ENCODE peak calls at places on chromosomes 2 and 18, in seven cellular contexts. X is left ventricle myocardium inferior, C is right lobe of liver, N is left lung, D is heart right ventricle, Z is colonic mucosa, W is ascending aorta. O is an unnamed sample.

GRCh38 chr18:25284861-25285574 is 66.9 kb downstream of the ZNF521 start:
- DNase-seq in X (no peak), D (no peak), Z (no peak), W (no peak), N (no peak), C (no peak), O (no peak)

GRCh38 chr2:65071499-65072180 is 15.4 kb downstream of the CEP68 start:
- DNase-seq in N (no peak), Z (no peak), W (no peak), C (no peak), D (peak; percentile 44), X (no peak), O (no peak)

GRCh38 chr2:76759634-76760366 is 762.4 kb downstream of the LRRTM4 start:
- DNase-seq in D (no peak), C (no peak), X (no peak), N (no peak), W (no peak), Z (no peak), O (no peak)

GRCh38 chr2:23452853-23453420 is 68.0 kb downstream of the KLHL29 start:
- DNase-seq in W (no peak), N (no peak), D (no peak), X (no peak), Z (no peak), C (no peak), O (no peak)

GRCh38 chr18:57269756-57270534 is 82.4 kb upstream of the ST8SIA3 start:
- DNase-seq in X (no peak), Z (no peak), W (no peak), N (no peak), D (no peak), C (no peak), O (no peak)

GRCh38 chr2:146837857-146838256 is 1007.0 kb upstream of the ACVR2A start:
- DNase-seq in N (no peak), X (no peak), Z (no peak), W (no peak), D (no peak), C (no peak), O (no peak)

GRCh38 chr2:182181381-182181780 is 195.7 kb downstream of the PPP1R1C start:
- DNase-seq in Z (no peak), X (no peak), D (no peak), C (no peak), N (no peak), W (no peak), O (no peak)

GRCh38 chr2:158153270-158154015 is 51.8 kb downstream of the UPP2 start:
- DNase-seq in D (no peak), N (no peak), W (no peak), Z (no peak), X (no peak), C (no peak), O (no peak)

GRCh38 chr2:221034026-221034701 is 537.9 kb downstream of the EPHA4 start:
- DNase-seq in D (no peak), C (no peak), X (no peak), Z (no peak), W (no peak), N (no peak), O (no peak)

GRCh38 chr2:135093192-135093591 is 41.1 kb downstream of the RAB3GAP1 start:
- DNase-seq in N (no peak), C (no peak), X (no peak), D (no peak), Z (no peak), W (no peak), O (no peak)

GRCh38 chr2:199581504-199581903 is 123.8 kb upstream of the SATB2 start:
- DNase-seq in W (no peak), D (no peak), X (no peak), N (no peak), C (no peak), Z (no peak), O (no peak)

GRCh38 chr2:95234286-95234785 is 27.0 kb downstream of the ZNF892 start:
- DNase-seq in C (no peak), W (no peak), Z (no peak), X (no peak), D (no peak), N (no peak), O (no peak)

GRCh38 chr2:160222546-160223281 is 22.6 kb upstream of the ITGB6 start:
- DNase-seq in Z (peak; percentile 29), N (no peak), C (no peak), W (no peak), X (no peak), D (no peak), O (no peak)

GRCh38 chr2:39934851-39935250 is 155.8 kb upstream of the THUMPD2 start:
- DNase-seq in D (no peak), N (no peak), X (no peak), C (no peak), Z (no peak), W (no peak), O (no peak)

GRCh38 chr2:162840598-162841246 is 2.2 kb upstream of the KCNH7 start:
- DNase-seq in N (peak; percentile 36), W (no peak), D (no peak), X (no peak), C (no peak), Z (peak; percentile 52), O (no peak)

GRCh38 chr2:47360937-47361336 is 42.0 kb upstream of the MSH2 start:
- DNase-seq in Z (peak; percentile 64), X (no peak), W (no peak), N (no peak), D (no peak), C (no peak), O (no peak)

GRCh38 chr2:60641866-60642788 is 88.7 kb upstream of the BCL11A start:
- DNase-seq in X (no peak), C (no peak), W (no peak), N (no peak), D (no peak), Z (peak; percentile 28), O (no peak)

DNA sequence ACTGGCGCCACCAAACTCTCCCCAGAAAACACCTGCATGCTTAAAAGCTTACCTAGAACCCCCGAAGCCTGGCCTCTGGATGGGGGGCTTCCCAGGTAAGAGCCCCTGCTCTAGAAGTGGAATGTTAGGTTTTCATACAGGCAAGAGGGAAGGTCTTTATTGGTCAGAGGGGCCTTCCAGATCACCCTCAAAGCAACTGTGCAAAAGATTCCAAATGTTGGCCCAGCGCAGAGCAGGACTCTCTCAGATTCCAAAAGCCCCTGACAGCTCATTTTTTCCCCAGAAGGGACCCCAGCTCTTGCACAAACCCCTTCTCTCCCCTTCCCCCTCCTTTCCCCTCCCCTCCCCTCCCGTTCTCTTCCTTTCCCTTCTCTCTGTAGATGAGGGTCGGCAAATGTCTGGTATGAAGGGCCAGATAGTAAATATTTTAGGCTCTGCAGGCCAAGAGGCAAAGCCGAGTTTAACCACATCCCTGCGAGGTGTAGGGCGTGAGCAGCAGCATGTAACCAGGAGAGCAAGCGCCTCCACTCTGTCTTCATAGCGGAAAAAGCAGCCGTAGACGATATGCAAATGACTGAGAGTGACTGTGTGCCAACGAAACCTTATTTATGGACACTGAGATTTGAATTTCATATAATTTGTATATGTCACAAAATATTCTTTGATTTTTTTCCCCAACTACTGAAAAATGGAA is 116.9 kb downstream of the SMAD7 start:
- DNase-seq in Z (no peak), D (no peak), N (no peak), W (peak; percentile 64), X (no peak), C (peak; percentile 49), O (no peak)
- H3K4me3 ChIP-seq in Z (no peak overlapping the region), D (no peak overlapping the region), N (peak overlapping the region; percentile 31), W (peak overlapping the region; percentile 7), X (no peak overlapping the region), C (peak overlapping the region; percentile 5), O (peak overlapping the region; percentile 1)

DNA sequence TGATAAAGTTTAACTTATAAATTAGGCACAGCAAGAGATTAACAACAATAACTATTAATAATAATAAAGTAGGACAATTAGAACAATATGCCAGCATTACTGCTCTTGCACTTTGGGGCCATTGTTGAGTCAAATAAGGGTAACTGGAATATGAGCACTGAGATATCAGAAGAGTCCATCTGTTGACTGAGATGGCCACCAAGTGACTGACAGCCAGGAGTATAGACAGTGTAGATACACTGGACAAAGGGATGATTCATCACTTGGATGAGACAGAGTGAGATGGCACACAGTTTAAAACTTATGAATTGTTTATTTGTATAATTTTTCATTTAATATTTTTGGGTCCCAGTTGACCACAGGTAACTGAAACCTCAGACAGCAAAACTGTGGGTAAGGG is 20.0 kb downstream of the NAB1 start:
- DNase-seq in C (no peak), D (no peak), W (no peak), X (no peak), N (no peak), Z (no peak), O (no peak)
- H3K36me3 ChIP-seq in C (peaks cover 3% of the 10 kb centered on the region), D (no peaks in the 10 kb centered on the region), W (peaks cover 6% of the 10 kb centered on the region), X (peaks cover 54% of the 10 kb centered on the region), N (no peaks in the 10 kb centered on the region), Z (peaks cover 4% of the 10 kb centered on the region), O (peaks cover 58% of the 10 kb centered on the region)

GRCh38 chr2:217951091-217951490 is 51.7 kb downstream of the TNS1 start:
- DNase-seq in N (no peak), Z (no peak), X (no peak), D (no peak), C (no peak), W (peak; percentile 54), O (no peak)
- H3K4me1 ChIP-seq in N (peaks cover 55% of the 10 kb centered on the region), Z (no peaks in the 10 kb centered on the region), X (peaks cover 95% of the 10 kb centered on the region), D (peaks cover 55% of the 10 kb centered on the region), C (no peaks in the 10 kb centered on the region), W (peaks cover 27% of the 10 kb centered on the region), O (peaks cover 92% of the 10 kb centered on the region)

GRCh38 chr2:101305492-101306123 is 2.9 kb downstream of the RNF149 start:
- DNase-seq in Z (no peak), D (no peak), X (no peak), W (no peak), N (no peak), C (no peak), O (no peak)

GRCh38 chr2:101303688-101304087 is 4.8 kb downstream of the RNF149 start:
- DNase-seq in C (no peak), D (no peak), X (no peak), Z (no peak), W (no peak), N (no peak), O (no peak)

GRCh38 chr2:101307503-101307902 is 998 bp downstream of the RNF149 start:
- DNase-seq in D (no peak), Z (no peak), X (no peak), W (no peak), C (no peak), N (no peak), O (no peak)

GRCh38 chr2:101306410-101306809 is 2.1 kb downstream of the RNF149 start:
- DNase-seq in C (no peak), N (no peak), D (no peak), W (no peak), X (no peak), Z (no peak), O (no peak)

DNA sequence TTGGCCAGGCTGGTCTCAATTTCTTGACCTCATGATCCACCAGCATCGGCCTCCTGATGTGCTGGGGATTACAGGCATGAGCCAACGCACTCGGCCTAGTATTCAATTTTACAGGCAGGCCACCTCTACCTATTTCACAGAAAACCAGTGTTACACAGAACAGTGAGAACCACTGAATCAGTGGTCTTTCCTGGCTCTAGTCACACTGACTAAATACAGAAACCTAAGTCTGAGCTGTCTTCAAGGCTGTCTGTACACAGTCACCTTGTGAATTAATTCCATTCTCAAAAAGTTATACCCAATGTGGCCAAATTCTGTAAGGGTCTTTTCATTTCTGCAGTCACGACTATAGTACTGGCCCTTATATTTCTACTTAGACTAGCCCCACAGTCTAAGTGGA is 3.5 kb downstream of the RNF149 start:
- DNase-seq in D (no peak), Z (no peak), W (no peak), X (no peak), N (no peak), C (no peak), O (no peak)
- H3K4me3 ChIP-seq in D (peak overlapping the region; percentile 95), Z (no peak overlapping the region), W (peak overlapping the region; percentile 76), X (no peak overlapping the region), N (peak overlapping the region; percentile 76), C (no peak overlapping the region), O (no peak overlapping the region)